ENCODE peak calls at places on chromosomes 5 and 9, in eight cellular contexts. G is HCEC 1CT; W is SIG-M5; D is B cell; Z is activated naive CD4-positive, alpha-beta T cell; F is NCI-H524; A is T-helper 2 cell; N is AG04450. B is an unnamed sample.

GRCh38 chr5:68555891-68556689 is 340.5 kb downstream of the PIK3R1 start:
- DNase-seq in D (no peak), W (no peak), A (no peak), Z (no peak), G (no peak), N (no peak), F (no peak), B (no peak)

GRCh38 chr9:84874583-84874982 is 205.1 kb downstream of the NTRK2 start:
- DNase-seq in G (no peak), F (no peak), A (no peak), N (no peak), W (no peak), D (no peak), Z (no peak), B (no peak)

GRCh38 chr5:88675758-88676636 is 207.0 kb downstream of the MEF2C start:
- DNase-seq in N (no peak), D (no peak), Z (no peak), A (no peak), W (no peak), G (peak), F (peak), B (peak)

GRCh38 chr9:81601639-81602623 is 87.4 kb downstream of the TLE1 start:
- DNase-seq in G (peak), A (no peak), D (no peak), N (no peak), Z (no peak), W (no peak), F (no peak), B (no peak)

GRCh38 chr9:113857875-113858274 is 18.2 kb upstream of the ZNF618 start:
- DNase-seq in A (no peak), W (peak), D (no peak), G (no peak), N (no peak), Z (no peak), F (no peak), B (no peak)

GRCh38 chr9:114051281-114051680 is 26.8 kb downstream of the AMBP start:
- DNase-seq in A (no peak), Z (no peak), G (no peak), N (no peak), F (no peak), D (no peak), W (no peak), B (peak)

GRCh38 chr5:17118631-17119030 is 98.8 kb upstream of the BASP1 start:
- DNase-seq in F (no peak), Z (no peak), W (peak), N (peak), D (no peak), A (no peak), G (peak), B (no peak)

GRCh38 chr9:101366038-101366756 is 18.6 kb downstream of the BAAT start:
- DNase-seq in Z (no peak), D (no peak), F (no peak), A (no peak), G (no peak), W (no peak), N (no peak), B (no peak)

GRCh38 chr5:125043781-125044391 is 297.4 kb upstream of the ZNF608 start:
- DNase-seq in D (no peak), N (no peak), A (no peak), F (peak), G (peak), Z (no peak), W (no peak), B (no peak)

GRCh38 chr9:81879501-81879916 is 48.7 kb upstream of the SPATA31D4 start:
- DNase-seq in Z (no peak), W (no peak), D (no peak), F (no peak), A (no peak), G (no peak), N (no peak), B (no peak)

GRCh38 chr5:17305024-17305423 is 87.6 kb downstream of the BASP1 start:
- DNase-seq in N (no peak), W (no peak), F (no peak), Z (no peak), D (no peak), A (no peak), G (no peak), B (no peak)

GRCh38 chr9:96202971-96203780 is 98.8 kb downstream of the HSD17B3 start:
- DNase-seq in N (no peak), G (no peak), D (no peak), F (peak), A (no peak), W (no peak), Z (no peak), B (no peak)

GRCh38 chr5:157558681-157559080 is 16.9 kb downstream of the ADAM19 start:
- DNase-seq in F (no peak), W (no peak), N (no peak), Z (no peak), G (peak), A (no peak), D (no peak), B (peak)

GRCh38 chr9:86176468-86176867 is 77.1 kb upstream of the GOLM1 start:
- DNase-seq in D (no peak), N (no peak), G (no peak), Z (no peak), W (no peak), F (no peak), A (no peak), B (peak)

GRCh38 chr5:108590799-108591198 is 156.9 kb upstream of the FER start:
- DNase-seq in F (no peak), A (no peak), Z (no peak), G (no peak), N (no peak), W (no peak), D (no peak), B (no peak)

GRCh38 chr5:92775711-92776615 is 805.1 kb downstream of the NR2F1-AS1 start:
- DNase-seq in A (no peak), D (no peak), W (no peak), Z (no peak), F (no peak), N (no peak), G (peak), B (no peak)

GRCh38 chr5:117295941-117296340 is 721.3 kb upstream of the SEMA6A start:
- DNase-seq in W (no peak), F (no peak), A (no peak), G (peak), Z (no peak), D (no peak), N (no peak), B (no peak)

GRCh38 chr5:120396186-120396585 is 67.9 kb upstream of the PRR16 start:
- DNase-seq in Z (no peak), A (no peak), D (no peak), G (peak), F (no peak), W (no peak), N (no peak), B (no peak)

GRCh38 chr5:94793113-94793815 is 174.8 kb downstream of the SLF1 start:
- DNase-seq in G (peak), Z (no peak), D (no peak), F (peak), A (no peak), N (peak), W (peak), B (no peak)

GRCh38 chr9:136029556-136029955 is 65.5 kb downstream of the NACC2 start:
- DNase-seq in F (no peak), W (no peak), A (no peak), N (no peak), D (no peak), G (no peak), Z (no peak), B (no peak)

GRCh38 chr5:168892618-168893017 is 313.4 kb upstream of the PANK3 start:
- DNase-seq in W (no peak), Z (no peak), D (no peak), G (no peak), A (no peak), F (peak), N (no peak), B (no peak)

GRCh38 chr9:100222674-100223073 is 123.6 kb downstream of the INVS start:
- DNase-seq in W (no peak), G (peak), D (no peak), Z (no peak), A (no peak), F (peak), N (no peak), B (no peak)

GRCh38 chr5:172140866-172141265 is 47.2 kb downstream of the STK10 start:
- DNase-seq in N (no peak), W (no peak), D (no peak), G (no peak), Z (no peak), A (no peak), F (no peak), B (peak)

GRCh38 chr9:13707635-13708410 is 428.3 kb upstream of the MPDZ start:
- DNase-seq in F (no peak), N (no peak), W (no peak), A (no peak), Z (no peak), G (no peak), D (no peak), B (no peak)

GRCh38 chr5:100479079-100479688 is 56.0 kb upstream of the FAM174A start:
- DNase-seq in Z (no peak), D (no peak), G (peak), W (no peak), N (no peak), F (peak), A (no peak), B (no peak)

GRCh38 chr5:150419630-150420270 is 7.0 kb upstream of the CD74 start:
- DNase-seq in N (no peak), F (no peak), A (no peak), G (no peak), Z (no peak), W (no peak), D (peak), B (peak)

GRCh38 chr5:94508421-94509148 is 109.8 kb downstream of the KIAA0825 start:
- DNase-seq in Z (no peak), N (no peak), W (no peak), G (no peak), D (no peak), F (peak), A (no peak), B (no peak)

GRCh38 chr5:73973135-73973534 is 347.1 kb downstream of the ARHGEF28 start:
- DNase-seq in Z (no peak), A (no peak), F (no peak), N (no peak), D (no peak), W (no peak), G (no peak), B (no peak)

GRCh38 chr5:139798883-139799282 is 3.3 kb downstream of the PSD2 start:
- DNase-seq in Z (no peak), G (no peak), N (no peak), W (no peak), A (no peak), F (no peak), D (no peak), B (no peak)

GRCh38 chr9:130936285-130937117 is 2.5 kb downstream of the FIBCD1 start:
- DNase-seq in Z (no peak), F (peak), W (no peak), N (no peak), G (no peak), D (no peak), A (no peak), B (no peak)

GRCh38 chr5:1118738-1119137 is 6.9 kb upstream of the SLC12A7 start:
- DNase-seq in N (no peak), W (no peak), D (no peak), Z (no peak), A (no peak), G (no peak), F (peak), B (no peak)

B was measured in Peyer's patch.